ENCODE peak calls at places on chromosomes 1 and 21, in seven cellular contexts. J is Calu3, R is M059J, N is pons, G is thyroid gland, T is HEK293T, Z is HAP-1. O is an unnamed sample.

GRCh38 chr1:2469103-2469940 is 6.8 kb upstream of the PLCH2 start:
- DNase-seq in J (no peak), R (no peak), N (no peak), G (no peak), T (no peak), Z (no peak), O (peak)

GRCh38 chr1:14914351-14914988 is 239.1 kb upstream of the TMEM51 start:
- DNase-seq in J (no peak), R (no peak), N (no peak), G (no peak), T (no peak), Z (no peak), O (peak)

GRCh38 chr21:44927587-44928461 is 7.1 kb upstream of the ITGB2 start:
- DNase-seq in J (peak), R (peak), N (peak), G (peak), T (no peak), Z (no peak), O (no peak)

GRCh38 chr1:66251521-66251920 is 282.4 kb upstream of the SGIP1 start:
- DNase-seq in J (no peak), R (no peak), N (no peak), G (no peak), T (no peak), Z (no peak), O (no peak)

GRCh38 chr1:39450956-39451601 is 40.4 kb upstream of the BMP8A start:
- DNase-seq in J (no peak), R (peak), N (no peak), G (peak), T (no peak), Z (no peak), O (no peak)

GRCh38 chr1:187070076-187070475 is 241.3 kb downstream of the PLA2G4A start:
- DNase-seq in J (no peak), R (peak), N (no peak), G (no peak), T (no peak), Z (no peak), O (no peak)

GRCh38 chr21:21097425-21097824 is 99.2 kb downstream of the NCAM2 start:
- DNase-seq in J (no peak), R (no peak), N (peak), G (no peak), T (no peak), Z (no peak), O (no peak)

GRCh38 chr1:23577056-23577985 is 18.0 kb upstream of the ID3 start:
- DNase-seq in J (peak), R (peak), N (no peak), G (no peak), T (no peak), Z (no peak), O (no peak)

GRCh38 chr21:39258207-39258606 is 55.2 kb downstream of the BRWD1 start:
- DNase-seq in J (no peak), R (no peak), N (no peak), G (no peak), T (no peak), Z (no peak), O (no peak)

GRCh38 chr1:225508538-225509375 is 80.9 kb upstream of the LBR start:
- DNase-seq in J (peak), R (peak), N (peak), G (peak), T (peak), Z (peak), O (peak)

GRCh38 chr1:2972879-2973575 is 48.2 kb upstream of the ACTRT2 start:
- DNase-seq in J (no peak), R (no peak), N (no peak), G (no peak), T (no peak), Z (peak), O (no peak)

GRCh38 chr1:32393136-32393535 is 1.1 kb downstream of the BSDC1 start:
- DNase-seq in J (no peak), R (no peak), N (no peak), G (no peak), T (no peak), Z (no peak), O (no peak)